ENCODE peak calls at places on chromosome 19, in eight cellular contexts. P is H1, G is testis, T is BE2C, B is endothelial cell of umbilical vein, O is heart right ventricle, X is pancreas, J is left ventricle myocardium inferior. A is an unnamed sample. For H3K4me1, the result is how much of the 10 kb centered on the place peaks cover.

GRCh38 chr19:6861683-6862286 is 25.6 kb upstream of the ADGRE1 start:
- DNase-seq in P (no peak), G (no peak), T (no peak), B (no peak), O (no peak), X (no peak), J (no peak), A (no peak)

GRCh38 chr19:33302974-33303790 is 848 bp upstream of the CEBPA start:
- DNase-seq in P (no peak), G (peak), T (peak), B (peak), O (peak), X (peak), J (peak), A (peak)

GRCh38 chr19:1434577-1435060 is 3.6 kb upstream of the RPS15 start:
- DNase-seq in P (no peak), G (no peak), T (no peak), B (no peak), O (no peak), X (no peak), J (no peak), A (no peak)

GRCh38 chr19:5293607-5294089 is 47.0 kb downstream of the PTPRS start:
- DNase-seq in P (no peak), G (no peak), T (peak), B (no peak), O (peak), X (no peak), J (no peak), A (no peak)

GRCh38 chr19:29531458-29532025 is 5.7 kb downstream of the VSTM2B start:
- DNase-seq in P (no peak), G (no peak), T (no peak), B (no peak), O (no peak), X (no peak), J (no peak), A (no peak)

GRCh38 chr19:3366104-3366760 is at the start of gene NFIC:
- DNase-seq in P (no peak), G (peak), T (peak), B (peak), O (peak), X (peak), J (peak), A (peak)

GRCh38 chr19:2150794-2151338 is 500 bp downstream of the AP3D1 start:
- DNase-seq in P (no peak), G (peak), T (no peak), B (peak), O (peak), X (peak), J (no peak), A (peak)

GRCh38 chr19:2166741-2167738 is 3.3 kb downstream of the DOT1L start:
- DNase-seq in P (no peak), G (peak), T (peak), B (peak), O (peak), X (peak), J (peak), A (peak)

GRCh38 chr19:18478545-18479311 is 40.8 kb upstream of the ISYNA1 start:
- DNase-seq in P (no peak), G (peak), T (peak), B (no peak), O (peak), X (no peak), J (peak), A (peak)

GRCh38 chr19:42422576-42423461 is 4.4 kb downstream of the LIPE start:
- DNase-seq in P (no peak), G (peak), T (no peak), B (no peak), O (no peak), X (peak), J (no peak), A (no peak)

GRCh38 chr19:15538774-15539173 is 30.4 kb downstream of the CYP4F22 start:
- DNase-seq in P (no peak), G (no peak), T (no peak), B (no peak), O (no peak), X (no peak), J (no peak), A (no peak)

GRCh38 chr19:38482496-38482895 is 49.0 kb downstream of the RYR1 start:
- DNase-seq in P (no peak), G (no peak), T (no peak), B (no peak), O (no peak), X (no peak), J (no peak), A (no peak)

GRCh38 chr19:35592226-35592625 is 6.3 kb downstream of the PMIS2 start:
- DNase-seq in P (peak), G (peak), T (no peak), B (peak), O (no peak), X (peak), J (no peak), A (no peak)

GRCh38 chr19:1871630-1872029 is 8.3 kb upstream of the KLF16 start:
- DNase-seq in P (no peak), G (no peak), T (no peak), B (no peak), O (no peak), X (no peak), J (no peak), A (no peak)

GRCh38 chr19:7004313-7004931 is 16.8 kb downstream of the MBD3L2B start:
- DNase-seq in P (no peak), G (no peak), T (no peak), B (peak), O (no peak), X (no peak), J (no peak), A (no peak)

DNA sequence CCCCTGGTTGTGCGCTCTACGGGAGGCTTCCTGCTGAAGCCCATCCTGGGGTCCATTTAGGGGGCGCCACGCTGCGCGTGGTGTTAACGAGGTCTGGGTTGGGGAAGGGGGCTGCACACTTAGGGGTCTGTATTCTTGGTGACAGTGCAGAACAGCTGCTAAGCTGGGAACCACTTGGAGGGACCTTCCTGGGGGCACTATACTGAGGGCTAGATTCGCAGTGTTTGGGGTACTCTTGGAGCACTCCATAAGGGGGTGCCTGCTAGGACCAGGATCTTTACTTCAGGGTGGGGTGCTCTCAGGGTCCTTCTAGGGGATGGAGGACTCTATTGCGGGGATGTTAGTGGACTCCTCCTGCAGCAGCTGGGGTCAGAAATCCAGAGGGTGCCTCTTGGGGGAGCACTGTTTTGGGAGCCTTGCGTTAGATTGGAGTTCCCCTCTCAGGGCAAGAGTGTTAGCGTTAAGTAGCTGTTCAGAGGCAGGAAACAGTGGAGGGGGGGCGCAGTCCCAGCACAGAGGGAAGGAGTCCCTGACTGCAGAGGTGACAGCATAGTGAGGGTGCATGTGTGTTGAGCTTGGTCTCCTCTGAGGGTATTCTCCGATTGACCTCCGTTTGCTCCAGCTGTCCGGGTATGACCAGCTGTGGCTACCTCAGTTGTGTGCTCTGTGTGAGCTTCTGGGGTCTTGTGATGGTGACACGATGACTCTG is 1.1 kb downstream of the PDE4A start:
- DNase-seq in P (no peak), G (no peak), T (no peak), B (no peak), O (no peak), X (no peak), J (no peak), A (no peak)
- TF ChIP-seq CTCF in P (no peak), G (no peak), T (no peak), B (peak), O (no peak), X (no peak), J (no peak), A (no peak)

GRCh38 chr19:19541572-19541971 is 3.5 kb downstream of the CILP2 start:
- DNase-seq in P (no peak), G (no peak), T (no peak), B (no peak), O (no peak), X (no peak), J (no peak), A (no peak)

GRCh38 chr19:19538077-19538764 is at the start of gene CILP2:
- DNase-seq in P (no peak), G (peak), T (peak), B (no peak), O (peak), X (peak), J (peak), A (peak)

GRCh38 chr19:19540707-19541515 is 2.8 kb downstream of the CILP2 start:
- DNase-seq in P (peak), G (peak), T (peak), B (no peak), O (no peak), X (peak), J (no peak), A (peak)

GRCh38 chr19:19538767-19539166 is 702 bp downstream of the CILP2 start:
- DNase-seq in P (no peak), G (no peak), T (no peak), B (no peak), O (no peak), X (no peak), J (no peak), A (no peak)

DNA sequence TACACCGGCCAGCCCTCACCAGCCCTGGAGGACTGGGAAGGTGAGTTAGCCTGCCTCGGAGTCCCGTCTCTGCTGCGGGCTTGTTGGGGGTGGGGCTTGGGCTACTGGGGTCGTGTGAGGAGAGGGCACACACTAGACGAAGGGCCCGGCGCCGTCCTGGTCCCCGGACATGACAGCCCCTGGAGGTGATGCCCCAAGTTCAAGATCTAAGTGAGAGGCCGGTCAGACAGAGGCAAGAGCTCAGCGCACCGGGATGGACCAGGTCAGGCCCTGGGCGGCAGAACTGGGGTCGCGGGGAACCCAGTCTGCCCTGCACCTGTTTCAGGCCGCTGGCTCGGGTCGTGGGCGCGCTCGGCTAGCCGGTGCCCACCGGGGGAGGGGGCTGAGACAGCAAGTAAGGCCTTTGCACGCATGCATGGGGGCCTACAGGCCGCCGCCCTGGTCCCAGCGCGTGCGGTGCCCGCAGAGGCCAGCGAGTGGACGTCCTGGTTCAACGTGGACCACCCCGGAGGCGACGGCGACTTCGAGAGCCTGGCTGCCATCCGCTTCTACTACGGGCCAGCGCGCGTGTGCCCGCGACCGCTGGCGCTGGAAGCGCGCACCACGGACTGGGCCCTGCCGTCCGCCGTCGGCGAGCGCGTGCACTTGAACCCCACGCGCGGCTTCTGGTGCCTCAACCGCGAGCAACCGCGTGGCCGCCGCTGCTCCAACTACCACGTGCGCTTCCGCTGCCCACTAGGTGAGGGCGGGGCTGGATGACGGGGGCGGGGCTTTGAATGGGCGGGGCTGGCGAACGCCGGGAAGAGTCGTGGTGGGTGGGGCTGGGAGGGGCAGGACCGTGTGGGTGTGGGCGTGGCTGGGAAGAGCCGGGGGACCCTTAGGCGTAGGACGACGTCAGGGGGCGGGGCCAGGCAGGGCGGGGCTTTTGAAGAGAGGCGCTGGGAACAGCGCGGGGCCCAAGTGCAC is 2.0 kb downstream of the CILP2 start:
- DNase-seq in P (peak), G (peak), T (peak), B (no peak), O (peak), X (peak), J (peak), A (peak)
- H3K4me3 ChIP-seq in P (peak), G (peak), T (no peak), B (no peak), O (peak), X (no peak), J (peak), A (no peak)

DNA sequence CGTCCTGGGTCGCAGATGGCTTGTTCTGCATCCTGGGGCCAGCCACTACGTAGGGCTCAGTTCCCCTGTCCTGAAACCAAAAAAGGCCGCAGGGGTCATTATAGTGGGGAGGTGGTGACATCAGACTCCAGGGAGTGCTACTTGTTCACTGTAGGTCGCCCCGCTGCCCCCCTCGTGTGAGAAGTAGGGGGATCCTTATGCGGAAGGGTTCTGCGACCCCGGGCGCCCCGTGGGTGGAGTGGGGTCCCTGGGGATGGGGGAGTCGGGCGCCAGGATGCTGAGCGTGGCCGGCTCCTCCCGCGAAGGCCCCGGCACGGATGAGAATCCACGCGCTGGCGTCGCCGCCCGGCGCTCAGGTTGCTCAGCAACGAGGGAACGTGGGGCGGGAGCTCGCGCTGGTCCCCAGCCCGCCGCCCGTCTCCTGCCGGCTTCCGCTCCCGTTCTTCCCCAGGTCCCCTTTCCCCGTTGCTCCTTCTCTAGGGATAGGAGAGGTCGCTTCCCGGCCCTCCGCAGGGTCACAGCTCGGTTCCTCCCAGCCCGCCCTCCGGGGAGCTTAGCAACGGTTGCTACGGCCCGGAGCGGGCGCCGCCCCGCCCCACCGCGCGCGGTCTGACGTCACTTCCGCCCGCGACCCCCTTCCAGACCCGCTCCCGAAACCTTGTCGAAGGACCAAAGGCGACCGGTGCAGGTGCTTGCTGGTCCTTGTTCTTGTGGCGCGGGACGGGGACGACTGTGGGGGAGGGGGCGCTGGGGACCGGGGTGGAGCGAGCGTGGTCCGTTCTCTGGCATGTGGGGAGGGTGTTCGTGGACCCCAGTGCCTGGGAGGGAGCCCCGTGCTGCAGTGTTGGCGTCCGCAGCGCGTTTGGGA is at the start of gene NAT14:
- DNase-seq in P (peak), G (peak), T (peak), B (peak), O (peak), X (peak), J (peak), A (no peak)
- H3K4me1 ChIP-seq in P (under half), G (half or more), T (under half), B (under half), O (under half), X (under half), J (half or more), A (under half)

DNA sequence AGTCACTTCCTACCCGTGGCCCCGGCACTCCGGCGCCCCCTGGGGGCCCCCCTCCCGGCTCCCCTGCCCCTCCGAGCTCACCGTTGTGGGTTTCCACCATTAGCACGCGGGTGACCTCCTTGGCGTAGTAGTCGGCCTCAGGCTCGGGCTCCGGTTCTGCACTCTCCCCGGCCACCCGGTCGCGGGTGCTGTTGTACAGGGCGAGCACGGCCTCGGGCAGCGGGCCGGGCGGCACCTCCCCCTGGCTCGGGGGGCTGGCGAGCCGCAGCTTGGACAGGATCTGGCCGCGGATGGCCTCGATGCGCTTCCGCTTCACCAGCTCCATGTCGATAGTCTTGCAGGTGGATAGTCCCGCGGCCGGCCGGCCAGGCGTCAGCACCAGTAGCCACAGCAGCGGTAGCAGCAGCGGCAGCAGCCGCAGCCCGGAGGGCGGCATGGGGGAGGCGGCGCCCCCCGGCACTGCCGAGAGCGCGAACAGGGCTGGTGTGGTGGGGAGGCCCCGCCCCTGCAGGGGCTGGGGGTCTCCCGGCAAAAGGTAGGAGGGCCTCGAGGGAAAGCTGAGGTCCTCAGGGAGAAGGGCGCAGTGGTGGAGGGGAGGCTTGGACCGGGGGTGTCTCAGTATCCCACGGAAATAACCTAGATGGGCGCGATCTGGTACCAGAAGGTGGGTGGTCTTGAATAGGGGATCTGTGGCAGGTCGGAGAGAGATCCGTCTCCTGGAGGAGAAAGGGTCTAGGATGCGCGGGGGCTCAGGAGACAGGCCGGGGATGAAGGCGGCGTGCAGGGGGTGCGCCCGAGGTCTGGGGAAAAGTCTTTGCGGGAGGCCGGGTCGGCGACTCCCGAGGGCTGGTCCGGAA is 885 bp downstream of the TGFB1 start:
- DNase-seq in P (no peak), G (peak), T (peak), B (peak), O (peak), X (peak), J (peak), A (peak)
- TF ChIP-seq CTCF in P (peak), G (no peak), T (peak), B (peak), O (peak), X (no peak), J (peak), A (peak)

GRCh38 chr19:46371371-46371901 is 24.5 kb downstream of the PPP5C start:
- DNase-seq in P (no peak), G (no peak), T (no peak), B (peak), O (no peak), X (no peak), J (no peak), A (no peak)

GRCh38 chr19:46372901-46373572 is 26.1 kb downstream of the PPP5C start:
- DNase-seq in P (no peak), G (no peak), T (no peak), B (peak), O (no peak), X (peak), J (no peak), A (no peak)

GRCh38 chr19:46374526-46375475 is 27.9 kb downstream of the PPP5C start:
- DNase-seq in P (no peak), G (no peak), T (no peak), B (no peak), O (no peak), X (no peak), J (no peak), A (no peak)

GRCh38 chr19:46376241-46377153 is 29.6 kb downstream of the PPP5C start:
- DNase-seq in P (no peak), G (no peak), T (no peak), B (no peak), O (no peak), X (no peak), J (no peak), A (no peak)

DNA sequence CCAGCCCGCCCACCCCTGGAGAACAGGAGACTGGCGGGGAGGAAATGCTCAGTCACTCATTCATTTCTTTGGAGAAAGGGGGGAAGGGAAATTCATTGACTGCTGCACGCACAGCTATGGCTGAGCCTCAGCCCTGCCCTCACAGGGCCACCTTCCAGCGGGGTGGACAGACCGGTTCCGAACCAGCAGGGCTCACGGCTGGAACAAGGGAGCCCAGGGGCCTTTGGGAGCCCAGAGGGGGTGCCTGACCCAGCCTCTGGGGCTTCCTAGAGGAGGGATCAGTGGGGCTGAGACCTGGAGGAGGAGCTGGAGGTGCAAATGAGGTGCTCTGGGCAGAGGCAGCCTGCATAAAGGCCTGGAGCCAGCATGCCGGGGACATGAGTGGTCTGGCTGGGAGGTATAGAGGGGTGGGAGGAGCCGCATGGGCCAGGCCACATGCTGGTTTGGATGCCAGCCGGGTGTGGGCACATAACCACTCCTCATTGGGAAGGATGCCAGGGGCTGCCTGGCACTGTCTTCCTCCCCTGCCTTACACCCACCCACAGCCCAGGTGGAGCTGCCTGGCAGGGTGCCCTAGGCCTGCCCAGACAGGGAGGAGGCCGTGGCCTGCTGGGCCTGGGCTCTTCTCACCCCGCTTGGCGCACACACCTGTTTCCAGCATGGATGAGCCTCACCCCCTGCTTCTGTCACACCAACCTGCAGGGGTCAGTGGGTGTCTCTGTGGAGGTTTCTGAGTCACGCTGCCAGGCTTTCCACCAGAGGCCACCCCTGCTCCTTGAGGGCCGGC is 26.9 kb downstream of the PPP5C start:
- DNase-seq in P (peak), G (no peak), T (peak), B (peak), O (peak), X (peak), J (peak), A (peak)
- H3K4me3 ChIP-seq in P (peak), G (no peak), T (no peak), B (no peak), O (no peak), X (no peak), J (no peak), A (no peak)

A was measured in lower lobe of right lung.